ENCODE peak calls at places on chromosomes 2 and 18, in ten cellular contexts. One of them, this sample, is unnamed.
A peak's percentile ranks its signal among the peaks of the same experiment; 100 is the strongest.

GRCh38 chr2:207784898-207785297 is 15.2 kb upstream of the FZD5 start:
- DNase-seq in heart left ventricle: no peak
- DNase-seq in ureter: no peak
- DNase-seq in kidney tubule cell: no peak
- DNase-seq in GM04504: no peak
- DNase-seq in ELR: no peak
- DNase-seq in naive thymus-derived CD8-positive, alpha-beta T cell: no peak
- DNase-seq in globus pallidus: no peak
- DNase-seq in NCI-H1694: no peak
- DNase-seq in hepatocyte: no peak
- DNase-seq in this sample: no peak

GRCh38 chr2:239002960-239003932 is 155.4 kb downstream of the TWIST2 start:
- DNase-seq in kidney tubule cell: no peak
- DNase-seq in ureter: no peak
- DNase-seq in naive thymus-derived CD8-positive, alpha-beta T cell: no peak
- DNase-seq in hepatocyte: peak; percentile 60
- DNase-seq in NCI-H1694: no peak
- DNase-seq in GM04504: peak; percentile 62
- DNase-seq in globus pallidus: no peak
- DNase-seq in ELR: peak; percentile 89
- DNase-seq in heart left ventricle: no peak
- DNase-seq in this sample: peak; percentile 29

GRCh38 chr2:246489-247145 is 17.2 kb downstream of the SH3YL1 start:
- DNase-seq in globus pallidus: peak; percentile 71
- DNase-seq in NCI-H1694: peak; percentile 87
- DNase-seq in naive thymus-derived CD8-positive, alpha-beta T cell: no peak
- DNase-seq in kidney tubule cell: peak; percentile 55
- DNase-seq in hepatocyte: peak; percentile 67
- DNase-seq in ureter: no peak
- DNase-seq in GM04504: peak; percentile 47
- DNase-seq in heart left ventricle: no peak
- DNase-seq in ELR: peak; percentile 66
- DNase-seq in this sample: peak; percentile 47

GRCh38 chr18:76970749-76971148 is 148.4 kb downstream of the ZNF236 start:
- DNase-seq in naive thymus-derived CD8-positive, alpha-beta T cell: no peak
- DNase-seq in ELR: no peak
- DNase-seq in globus pallidus: no peak
- DNase-seq in GM04504: no peak
- DNase-seq in NCI-H1694: no peak
- DNase-seq in kidney tubule cell: no peak
- DNase-seq in hepatocyte: no peak
- DNase-seq in ureter: no peak
- DNase-seq in heart left ventricle: no peak
- DNase-seq in this sample: no peak

GRCh38 chr2:236607471-236608307 is 38.1 kb downstream of the ACKR3 start:
- DNase-seq in ELR: no peak
- DNase-seq in ureter: no peak
- DNase-seq in heart left ventricle: no peak
- DNase-seq in globus pallidus: no peak
- DNase-seq in kidney tubule cell: peak; percentile 25
- DNase-seq in naive thymus-derived CD8-positive, alpha-beta T cell: no peak
- DNase-seq in hepatocyte: peak; percentile 19
- DNase-seq in GM04504: no peak
- DNase-seq in NCI-H1694: no peak
- DNase-seq in this sample: no peak

GRCh38 chr2:240253583-240254145 is 113.2 kb upstream of the OTOS start:
- DNase-seq in naive thymus-derived CD8-positive, alpha-beta T cell: no peak
- DNase-seq in NCI-H1694: no peak
- DNase-seq in globus pallidus: no peak
- DNase-seq in hepatocyte: no peak
- DNase-seq in kidney tubule cell: no peak
- DNase-seq in GM04504: no peak
- DNase-seq in ELR: no peak
- DNase-seq in heart left ventricle: no peak
- DNase-seq in ureter: no peak
- DNase-seq in this sample: no peak

GRCh38 chr2:32678825-32679224 is 51.0 kb downstream of the TTC27 start:
- DNase-seq in GM04504: peak; percentile 18
- DNase-seq in hepatocyte: no peak
- DNase-seq in ELR: peak; percentile 32
- DNase-seq in globus pallidus: no peak
- DNase-seq in naive thymus-derived CD8-positive, alpha-beta T cell: no peak
- DNase-seq in kidney tubule cell: no peak
- DNase-seq in heart left ventricle: no peak
- DNase-seq in NCI-H1694: no peak
- DNase-seq in ureter: no peak
- DNase-seq in this sample: no peak

GRCh38 chr18:9661564-9661963 is 46.5 kb upstream of the RAB31 start:
- DNase-seq in naive thymus-derived CD8-positive, alpha-beta T cell: no peak
- DNase-seq in GM04504: no peak
- DNase-seq in ELR: peak; percentile 50
- DNase-seq in NCI-H1694: no peak
- DNase-seq in heart left ventricle: no peak
- DNase-seq in globus pallidus: peak; percentile 23
- DNase-seq in hepatocyte: no peak
- DNase-seq in kidney tubule cell: no peak
- DNase-seq in ureter: no peak
- DNase-seq in this sample: no peak

GRCh38 chr18:14100503-14101286 is 31.5 kb downstream of the ZNF519 start:
- DNase-seq in hepatocyte: no peak
- DNase-seq in naive thymus-derived CD8-positive, alpha-beta T cell: no peak
- DNase-seq in globus pallidus: no peak
- DNase-seq in ELR: no peak
- DNase-seq in heart left ventricle: no peak
- DNase-seq in ureter: no peak
- DNase-seq in kidney tubule cell: no peak
- DNase-seq in GM04504: no peak
- DNase-seq in NCI-H1694: no peak
- DNase-seq in this sample: no peak

GRCh38 chr18:55326134-55326533 is 261.9 kb downstream of the TCF4 start:
- DNase-seq in ELR: no peak
- DNase-seq in naive thymus-derived CD8-positive, alpha-beta T cell: no peak
- DNase-seq in ureter: no peak
- DNase-seq in GM04504: no peak
- DNase-seq in kidney tubule cell: peak; percentile 3
- DNase-seq in hepatocyte: no peak
- DNase-seq in heart left ventricle: no peak
- DNase-seq in globus pallidus: no peak
- DNase-seq in NCI-H1694: no peak
- DNase-seq in this sample: no peak

GRCh38 chr2:201642086-201642578 is 1.2 kb downstream of the TMEM237 start:
- DNase-seq in heart left ventricle: no peak
- DNase-seq in kidney tubule cell: no peak
- DNase-seq in naive thymus-derived CD8-positive, alpha-beta T cell: no peak
- DNase-seq in GM04504: no peak
- DNase-seq in hepatocyte: no peak
- DNase-seq in ureter: no peak
- DNase-seq in ELR: no peak
- DNase-seq in NCI-H1694: peak; percentile 81
- DNase-seq in globus pallidus: no peak
- DNase-seq in this sample: no peak

GRCh38 chr2:99150691-99151090 is 4.1 kb downstream of the TSGA10 start:
- DNase-seq in ureter: no peak
- DNase-seq in ELR: no peak
- DNase-seq in globus pallidus: no peak
- DNase-seq in kidney tubule cell: no peak
- DNase-seq in GM04504: no peak
- DNase-seq in naive thymus-derived CD8-positive, alpha-beta T cell: no peak
- DNase-seq in NCI-H1694: no peak
- DNase-seq in hepatocyte: no peak
- DNase-seq in heart left ventricle: no peak
- DNase-seq in this sample: no peak

GRCh38 chr18:66043009-66043408 is 292.2 kb downstream of the CDH7 start:
- DNase-seq in heart left ventricle: no peak
- DNase-seq in ureter: no peak
- DNase-seq in kidney tubule cell: no peak
- DNase-seq in globus pallidus: no peak
- DNase-seq in naive thymus-derived CD8-positive, alpha-beta T cell: no peak
- DNase-seq in GM04504: no peak
- DNase-seq in ELR: no peak
- DNase-seq in NCI-H1694: no peak
- DNase-seq in hepatocyte: no peak
- DNase-seq in this sample: no peak

GRCh38 chr2:217370391-217370790 is 510.5 kb upstream of the TNP1 start:
- DNase-seq in kidney tubule cell: peak; percentile 99
- DNase-seq in NCI-H1694: no peak
- DNase-seq in ureter: no peak
- DNase-seq in ELR: peak; percentile 97
- DNase-seq in heart left ventricle: no peak
- DNase-seq in hepatocyte: no peak
- DNase-seq in naive thymus-derived CD8-positive, alpha-beta T cell: no peak
- DNase-seq in globus pallidus: no peak
- DNase-seq in GM04504: peak; percentile 43
- DNase-seq in this sample: no peak

GRCh38 chr18:55384551-55385275 is 203.3 kb downstream of the TCF4 start:
- DNase-seq in hepatocyte: no peak
- DNase-seq in ELR: peak; percentile 73
- DNase-seq in NCI-H1694: no peak
- DNase-seq in GM04504: no peak
- DNase-seq in ureter: no peak
- DNase-seq in heart left ventricle: no peak
- DNase-seq in kidney tubule cell: peak; percentile 39
- DNase-seq in naive thymus-derived CD8-positive, alpha-beta T cell: no peak
- DNase-seq in globus pallidus: peak; percentile 77
- DNase-seq in this sample: no peak

GRCh38 chr2:241629762-241630435 is 7.1 kb downstream of the THAP4 start:
- DNase-seq in hepatocyte: no peak
- DNase-seq in kidney tubule cell: peak; percentile 76
- DNase-seq in GM04504: no peak
- DNase-seq in naive thymus-derived CD8-positive, alpha-beta T cell: no peak
- DNase-seq in ELR: no peak
- DNase-seq in ureter: no peak
- DNase-seq in heart left ventricle: no peak
- DNase-seq in globus pallidus: no peak
- DNase-seq in NCI-H1694: no peak
- DNase-seq in this sample: no peak

GRCh38 chr2:195105581-195105980 is 551.4 kb upstream of the SLC39A10 start:
- DNase-seq in naive thymus-derived CD8-positive, alpha-beta T cell: no peak
- DNase-seq in ELR: no peak
- DNase-seq in ureter: no peak
- DNase-seq in GM04504: no peak
- DNase-seq in hepatocyte: no peak
- DNase-seq in globus pallidus: no peak
- DNase-seq in NCI-H1694: no peak
- DNase-seq in heart left ventricle: no peak
- DNase-seq in kidney tubule cell: no peak
- DNase-seq in this sample: no peak

GRCh38 chr2:233458031-233458610 is 103.8 kb downstream of the DGKD start:
- DNase-seq in globus pallidus: no peak
- DNase-seq in ELR: no peak
- DNase-seq in hepatocyte: no peak
- DNase-seq in naive thymus-derived CD8-positive, alpha-beta T cell: no peak
- DNase-seq in heart left ventricle: peak; percentile 37
- DNase-seq in ureter: no peak
- DNase-seq in NCI-H1694: no peak
- DNase-seq in GM04504: no peak
- DNase-seq in kidney tubule cell: no peak
- DNase-seq in this sample: no peak

GRCh38 chr18:58526425-58527115 is 102.3 kb downstream of the ALPK2 start:
- DNase-seq in naive thymus-derived CD8-positive, alpha-beta T cell: no peak
- DNase-seq in NCI-H1694: no peak
- DNase-seq in heart left ventricle: no peak
- DNase-seq in kidney tubule cell: peak; percentile 98
- DNase-seq in globus pallidus: no peak
- DNase-seq in ureter: no peak
- DNase-seq in ELR: no peak
- DNase-seq in hepatocyte: peak; percentile 39
- DNase-seq in GM04504: no peak
- DNase-seq in this sample: no peak

GRCh38 chr2:241349941-241350340 is 6.1 kb upstream of the FARP2 start:
- DNase-seq in kidney tubule cell: no peak
- DNase-seq in globus pallidus: no peak
- DNase-seq in heart left ventricle: no peak
- DNase-seq in ELR: no peak
- DNase-seq in naive thymus-derived CD8-positive, alpha-beta T cell: no peak
- DNase-seq in GM04504: no peak
- DNase-seq in hepatocyte: no peak
- DNase-seq in NCI-H1694: no peak
- DNase-seq in ureter: no peak
- DNase-seq in this sample: no peak

GRCh38 chr18:73577365-73577764 is 570.3 kb downstream of the FBXO15 start:
- DNase-seq in GM04504: no peak
- DNase-seq in NCI-H1694: no peak
- DNase-seq in heart left ventricle: no peak
- DNase-seq in globus pallidus: no peak
- DNase-seq in ureter: no peak
- DNase-seq in ELR: peak; percentile 45
- DNase-seq in hepatocyte: no peak
- DNase-seq in naive thymus-derived CD8-positive, alpha-beta T cell: no peak
- DNase-seq in kidney tubule cell: peak; percentile 33
- DNase-seq in this sample: peak; percentile 6

GRCh38 chr2:1795842-1796580 is 51.7 kb upstream of the PXDN start:
- DNase-seq in ureter: no peak
- DNase-seq in globus pallidus: no peak
- DNase-seq in heart left ventricle: no peak
- DNase-seq in ELR: no peak
- DNase-seq in naive thymus-derived CD8-positive, alpha-beta T cell: no peak
- DNase-seq in hepatocyte: no peak
- DNase-seq in GM04504: peak; percentile 64
- DNase-seq in NCI-H1694: peak; percentile 25
- DNase-seq in kidney tubule cell: no peak
- DNase-seq in this sample: no peak

GRCh38 chr18:48923746-48924580 is 26.8 kb downstream of the SMAD7 start:
- DNase-seq in GM04504: peak; percentile 61
- DNase-seq in ureter: no peak
- DNase-seq in heart left ventricle: no peak
- DNase-seq in globus pallidus: no peak
- DNase-seq in ELR: peak; percentile 85
- DNase-seq in NCI-H1694: no peak
- DNase-seq in hepatocyte: peak; percentile 76
- DNase-seq in kidney tubule cell: peak; percentile 25
- DNase-seq in naive thymus-derived CD8-positive, alpha-beta T cell: no peak
- DNase-seq in this sample: no peak

GRCh38 chr18:34598136-34598635 is 111.9 kb upstream of the DTNA start:
- DNase-seq in globus pallidus: no peak
- DNase-seq in ELR: no peak
- DNase-seq in kidney tubule cell: no peak
- DNase-seq in NCI-H1694: no peak
- DNase-seq in ureter: no peak
- DNase-seq in naive thymus-derived CD8-positive, alpha-beta T cell: no peak
- DNase-seq in heart left ventricle: no peak
- DNase-seq in GM04504: no peak
- DNase-seq in hepatocyte: no peak
- DNase-seq in this sample: no peak

GRCh38 chr18:12264854-12265253 is 10.7 kb downstream of the CIDEA start:
- DNase-seq in naive thymus-derived CD8-positive, alpha-beta T cell: no peak
- DNase-seq in heart left ventricle: no peak
- DNase-seq in ureter: no peak
- DNase-seq in NCI-H1694: no peak
- DNase-seq in kidney tubule cell: no peak
- DNase-seq in globus pallidus: no peak
- DNase-seq in ELR: no peak
- DNase-seq in hepatocyte: no peak
- DNase-seq in GM04504: no peak
- DNase-seq in this sample: no peak

GRCh38 chr2:121746071-121746578 is 9.3 kb upstream of the TSN start:
- DNase-seq in hepatocyte: no peak
- DNase-seq in naive thymus-derived CD8-positive, alpha-beta T cell: no peak
- DNase-seq in NCI-H1694: no peak
- DNase-seq in ELR: no peak
- DNase-seq in heart left ventricle: no peak
- DNase-seq in ureter: no peak
- DNase-seq in globus pallidus: no peak
- DNase-seq in kidney tubule cell: peak; percentile 96
- DNase-seq in GM04504: no peak
- DNase-seq in this sample: no peak

GRCh38 chr2:38261569-38262513 is 115.2 kb downstream of the ATL2 start:
- DNase-seq in NCI-H1694: no peak
- DNase-seq in kidney tubule cell: no peak
- DNase-seq in GM04504: no peak
- DNase-seq in heart left ventricle: no peak
- DNase-seq in ureter: no peak
- DNase-seq in hepatocyte: no peak
- DNase-seq in naive thymus-derived CD8-positive, alpha-beta T cell: no peak
- DNase-seq in ELR: no peak
- DNase-seq in globus pallidus: no peak
- DNase-seq in this sample: no peak

This sample was measured in AG04450.